ENCODE peak calls at places on chromosomes 16 and 17, in eight cellular contexts. R is heart left ventricle, L is BJ, X is GM23338, N is psoas muscle, F is keratinocyte, E is astrocyte of the spinal cord, Y is epithelial cell of proximal tubule. V is an unnamed sample.

GRCh38 chr17:66255112-66255511 is 25.9 kb upstream of the APOH start:
- DNase-seq in F (no peak), E (peak; percentile 82), N (no peak), X (peak; percentile 78), Y (no peak), R (no peak), L (no peak), V (peak; percentile 89)

GRCh38 chr16:495127-495748 is 32.3 kb upstream of the CAPN15 start:
- DNase-seq in Y (no peak), F (no peak), N (no peak), R (no peak), L (no peak), E (no peak), X (peak; percentile 88), V (peak; percentile 66)

GRCh38 chr17:60941028-60941427 is 263.4 kb downstream of the BCAS3 start:
- DNase-seq in F (no peak), Y (no peak), R (peak; percentile 62), X (peak; percentile 0), N (peak; percentile 21), L (peak; percentile 86), E (peak; percentile 90), V (peak; percentile 91)

GRCh38 chr16:88804552-88805339 is 1.2 kb downstream of the CDT1 start:
- DNase-seq in N (no peak), R (no peak), X (peak; percentile 64), F (no peak), Y (no peak), L (no peak), E (no peak), V (no peak)

GRCh38 chr16:85473909-85474640 is 139.0 kb upstream of the GSE1 start:
- DNase-seq in R (no peak), E (no peak), L (no peak), F (no peak), Y (no peak), N (peak; percentile 44), X (no peak), V (no peak)

GRCh38 chr17:64216030-64216384 is 47.1 kb downstream of the TEX2 start:
- DNase-seq in N (no peak), F (no peak), L (peak; percentile 45), X (no peak), E (peak; percentile 66), Y (no peak), R (no peak), V (peak; percentile 75)

GRCh38 chr17:68205251-68205807 is 42.5 kb upstream of the AMZ2 start:
- DNase-seq in Y (no peak), R (peak; percentile 97), E (peak; percentile 86), N (peak; percentile 94), X (peak; percentile 94), F (no peak), L (peak; percentile 17), V (peak; percentile 89)

GRCh38 chr17:17698371-17698770 is 17.1 kb downstream of the RAI1 start:
- DNase-seq in R (no peak), E (no peak), X (peak; percentile 79), N (no peak), Y (no peak), L (no peak), F (no peak), V (no peak)

GRCh38 chr16:81469710-81470481 is 25.3 kb downstream of the CMIP start:
- DNase-seq in E (peak; percentile 44), Y (no peak), N (no peak), X (no peak), R (peak; percentile 26), F (no peak), L (no peak), V (no peak)

GRCh38 chr16:55834044-55834443 is 1.1 kb upstream of the CES1 start:
- DNase-seq in R (no peak), E (no peak), F (no peak), X (no peak), Y (no peak), N (no peak), L (no peak), V (no peak)

GRCh38 chr16:69270831-69271230 is 40.3 kb upstream of the VPS4A start:
- DNase-seq in Y (no peak), F (no peak), N (no peak), L (no peak), R (no peak), X (no peak), E (no peak), V (peak; percentile 25)

GRCh38 chr17:49362723-49363117 is 670 bp upstream of the ZNF652 start:
- DNase-seq in N (no peak), X (no peak), R (no peak), E (peak; percentile 4), Y (no peak), L (no peak), F (no peak), V (no peak)

GRCh38 chr17:323721-324139 is 28.9 kb downstream of the RPH3AL start:
- DNase-seq in E (no peak), F (no peak), R (peak; percentile 30), N (no peak), X (no peak), L (no peak), Y (no peak), V (no peak)

GRCh38 chr16:23248261-23249194 is 53.6 kb upstream of the SCNN1B start:
- DNase-seq in X (no peak), E (no peak), L (no peak), R (no peak), N (no peak), Y (no peak), F (no peak), V (no peak)

GRCh38 chr17:74601944-74602572 is 10.0 kb upstream of the CD300LD start:
- DNase-seq in N (no peak), E (peak; percentile 8), Y (no peak), L (no peak), R (no peak), X (peak; percentile 67), F (no peak), V (peak; percentile 57)

GRCh38 chr17:38466346-38467315 is 38.4 kb downstream of the ARHGAP23 start:
- DNase-seq in E (no peak), R (no peak), X (no peak), F (no peak), Y (no peak), L (no peak), N (no peak), V (no peak)
- H3K4me3 ChIP-seq in E (no peak overlapping the region), R (no peak overlapping the region), X (no peak overlapping the region), F (no peak overlapping the region), Y (no peak overlapping the region), L (no peak overlapping the region), N (peak overlapping the region; percentile 60), V (no peak overlapping the region)

DNA sequence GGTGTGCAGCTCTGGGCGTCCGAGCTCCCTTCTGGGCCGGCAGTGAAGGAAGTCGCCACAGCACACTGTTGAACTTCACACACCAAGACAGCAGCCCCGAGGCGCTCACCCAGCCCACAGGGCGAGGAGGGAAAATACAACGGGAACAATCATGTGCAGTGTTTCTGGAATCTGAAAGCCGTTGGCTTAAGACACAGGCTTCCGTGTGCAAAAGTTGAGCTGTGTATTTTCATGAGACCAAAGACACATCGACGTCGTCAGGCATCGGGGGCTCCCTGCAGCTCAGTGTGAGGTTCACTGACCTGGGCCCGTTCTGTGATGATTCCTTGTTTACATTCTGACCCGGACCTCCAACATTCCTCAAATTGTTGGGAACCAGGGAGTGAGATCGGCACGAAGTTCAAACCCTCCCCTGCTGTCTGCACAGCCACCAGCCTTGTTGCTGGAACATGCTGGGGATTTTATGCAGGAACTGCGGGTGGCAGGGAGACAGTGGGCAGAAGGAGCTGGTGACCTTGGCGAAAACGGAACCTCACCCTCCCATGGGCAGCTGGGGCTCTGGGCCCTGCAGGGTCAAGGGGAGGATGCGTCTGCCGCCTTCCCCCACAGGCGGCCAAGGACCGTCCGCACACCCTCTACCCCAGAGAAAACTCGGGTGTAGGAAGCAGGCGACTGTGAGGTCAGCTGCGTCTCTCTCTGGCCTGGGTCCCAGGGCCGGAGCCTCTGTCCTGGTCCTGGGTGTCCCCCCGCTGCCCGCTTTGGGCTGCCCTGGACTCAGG is 72.2 kb downstream of the METRNL start:
- DNase-seq in N (no peak), E (peak; percentile 82), Y (peak; percentile 6), L (peak; percentile 32), R (no peak), X (peak; percentile 69), F (no peak), V (no peak)
- TF ChIP-seq CTCF in N (no peak), E (no peak), Y (no peak), L (no peak), R (no peak), X (no peak), F (no peak), V (no peak)

DNA sequence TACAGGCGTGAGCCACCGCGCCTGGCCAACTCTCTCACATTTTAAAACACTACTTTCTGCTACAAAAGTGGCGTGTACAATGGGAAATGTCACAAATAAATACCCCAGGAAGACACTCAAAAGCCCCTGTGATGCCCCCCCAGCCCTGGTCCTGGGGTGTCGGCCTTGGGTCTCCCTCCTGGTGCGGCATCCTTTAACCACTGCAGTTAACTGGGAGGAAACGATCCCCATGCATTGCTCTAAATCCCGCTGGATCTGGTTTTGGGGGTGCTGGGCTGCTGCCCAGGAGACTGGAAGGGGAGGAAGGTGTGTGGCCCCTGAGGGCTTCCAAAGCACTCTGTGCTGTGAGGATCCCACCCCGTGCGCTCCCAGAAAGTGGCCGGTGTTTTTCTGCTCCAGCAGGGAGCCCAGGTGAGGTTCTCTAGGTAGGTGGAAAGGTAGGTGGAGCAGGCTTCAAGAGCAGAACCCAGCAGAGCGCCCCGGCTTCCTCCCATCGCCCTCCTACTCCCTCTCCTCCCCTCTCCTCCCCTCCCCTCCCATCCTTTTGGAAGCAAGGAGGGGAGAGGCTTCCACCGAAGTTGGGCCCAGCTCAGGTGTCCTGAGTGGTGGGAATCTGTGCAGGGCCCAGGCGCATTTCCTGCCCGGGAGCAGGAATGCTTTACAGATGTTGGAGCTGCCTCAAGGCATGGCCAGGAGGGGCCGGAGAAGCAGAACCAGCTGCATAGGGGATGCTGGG is 363.3 kb downstream of the SEC14L1 start:
- DNase-seq in X (peak; percentile 84), N (no peak), R (no peak), Y (no peak), E (no peak), F (no peak), L (no peak), V (no peak)
- H3K4me3 ChIP-seq in X (no peak overlapping the region), N (no peak overlapping the region), R (no peak overlapping the region), Y (no peak overlapping the region), E (no peak overlapping the region), F (no peak overlapping the region), L (no peak overlapping the region), V (no peak overlapping the region)

DNA sequence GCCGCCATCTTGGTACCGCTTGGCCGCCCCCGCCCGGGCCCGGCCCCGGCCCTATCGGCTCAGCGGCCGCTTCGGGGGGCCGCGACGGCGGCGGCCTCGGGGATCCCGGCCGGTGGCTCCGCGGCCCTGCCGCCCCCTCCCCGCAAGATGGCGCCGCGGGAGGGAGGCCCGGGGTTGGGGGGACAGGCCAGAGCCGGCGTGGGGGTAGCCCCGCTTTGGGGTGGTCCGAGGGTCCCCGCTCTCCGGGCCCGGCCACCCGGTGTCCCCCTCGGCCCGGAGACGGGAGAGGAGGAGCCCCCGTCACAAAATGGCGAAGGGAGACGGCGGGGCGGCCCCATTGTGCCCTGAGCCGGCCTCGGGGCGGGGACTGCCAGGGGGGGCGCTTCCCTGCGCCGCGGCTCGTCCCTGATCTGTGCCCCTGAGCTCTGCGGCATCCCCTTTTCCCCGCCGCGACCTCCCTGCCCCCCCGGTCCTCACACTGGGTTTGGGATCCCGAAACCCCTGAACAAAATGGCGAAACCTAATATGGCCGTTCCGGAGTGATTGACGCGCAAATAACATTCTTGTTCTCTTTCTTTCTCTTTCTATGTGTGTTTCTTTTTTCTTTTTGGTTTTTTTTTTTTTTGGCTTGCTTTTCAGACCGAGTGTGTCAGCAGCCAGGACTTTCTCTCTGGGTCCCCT is 978 bp downstream of the HAPSTR1 start:
- DNase-seq in F (no peak), X (peak; percentile 66), N (peak; percentile 48), Y (no peak), E (no peak), R (peak; percentile 72), L (no peak), V (no peak)
- TF ChIP-seq CTCF in F (no peak), X (no peak), N (no peak), Y (peak; percentile 20), E (no peak), R (no peak), L (no peak), V (no peak)

V was measured in cardiac fibroblast.